ENCODE peak calls at places on chromosomes 1 and 21, in four cellular contexts. One of them, this sample, is unnamed.

GRCh38 chr1:41305576-41306365 is 55.5 kb upstream of the FOXO6 start:
- DNase-seq in A549: no peak
- DNase-seq in HepG2: no peak
- DNase-seq in K562: no peak
- DNase-seq in this sample: no peak

GRCh38 chr1:176605151-176605550 is 142.2 kb downstream of the PAPPA2 start:
- DNase-seq in A549: no peak
- DNase-seq in HepG2: no peak
- DNase-seq in K562: no peak
- DNase-seq in this sample: no peak

GRCh38 chr1:225953315-225953714 is 12.3 kb upstream of the LEFTY2 start:
- DNase-seq in A549: no peak
- DNase-seq in HepG2: no peak
- DNase-seq in K562: no peak
- DNase-seq in this sample: no peak

GRCh38 chr1:18578271-18578670 is 52.4 kb upstream of the PAX7 start:
- DNase-seq in A549: no peak
- DNase-seq in HepG2: no peak
- DNase-seq in K562: no peak
- DNase-seq in this sample: no peak

GRCh38 chr1:230120949-230121381 is 53.9 kb downstream of the GALNT2 start:
- DNase-seq in A549: peak
- DNase-seq in HepG2: peak
- DNase-seq in K562: peak
- DNase-seq in this sample: no peak

GRCh38 chr1:241396747-241397691 is 40.0 kb upstream of the RGS7 start:
- DNase-seq in A549: no peak
- DNase-seq in HepG2: no peak
- DNase-seq in K562: no peak
- DNase-seq in this sample: no peak

GRCh38 chr1:117146570-117147340 is 25.2 kb upstream of the TRIM45 start:
- DNase-seq in A549: peak
- DNase-seq in HepG2: no peak
- DNase-seq in K562: no peak
- DNase-seq in this sample: no peak

GRCh38 chr21:32329331-32329730 is 30.7 kb downstream of the MRAP start:
- DNase-seq in A549: no peak
- DNase-seq in HepG2: no peak
- DNase-seq in K562: no peak
- DNase-seq in this sample: no peak

GRCh38 chr1:67766117-67766978 is 66.9 kb downstream of the GNG12 start:
- DNase-seq in A549: no peak
- DNase-seq in HepG2: no peak
- DNase-seq in K562: peak
- DNase-seq in this sample: no peak

GRCh38 chr1:234532511-234532922 is 53.5 kb upstream of the TARBP1 start:
- DNase-seq in A549: no peak
- DNase-seq in HepG2: no peak
- DNase-seq in K562: no peak
- DNase-seq in this sample: no peak

GRCh38 chr1:64304744-64305143 is 101.3 kb downstream of the UBE2U start:
- DNase-seq in A549: no peak
- DNase-seq in HepG2: no peak
- DNase-seq in K562: no peak
- DNase-seq in this sample: no peak

GRCh38 chr1:64550505-64550904 is 80.6 kb downstream of the CACHD1 start:
- DNase-seq in A549: no peak
- DNase-seq in HepG2: no peak
- DNase-seq in K562: no peak
- DNase-seq in this sample: no peak

GRCh38 chr1:39620659-39621165 is 18.7 kb downstream of the HEYL start:
- DNase-seq in A549: no peak
- DNase-seq in HepG2: no peak
- DNase-seq in K562: no peak
- DNase-seq in this sample: no peak

GRCh38 chr1:26284597-26285351 is 4.9 kb downstream of the SH3BGRL3 start:
- DNase-seq in A549: peak
- DNase-seq in HepG2: peak
- DNase-seq in K562: peak
- DNase-seq in this sample: no peak

GRCh38 chr1:101295212-101295611 is 58.4 kb downstream of the S1PR1 start:
- DNase-seq in A549: no peak
- DNase-seq in HepG2: no peak
- DNase-seq in K562: no peak
- DNase-seq in this sample: no peak
- TF ChIP-seq CEBPB in A549: no peak
- TF ChIP-seq CEBPB in HepG2: no peak
- TF ChIP-seq CEBPB in K562: no peak
- TF ChIP-seq CEBPB in this sample: no peak

GRCh38 chr1:111695801-111696200 is 43.4 kb downstream of the INKA2 start:
- DNase-seq in A549: no peak
- DNase-seq in HepG2: no peak
- DNase-seq in K562: no peak
- DNase-seq in this sample: no peak

DNA sequence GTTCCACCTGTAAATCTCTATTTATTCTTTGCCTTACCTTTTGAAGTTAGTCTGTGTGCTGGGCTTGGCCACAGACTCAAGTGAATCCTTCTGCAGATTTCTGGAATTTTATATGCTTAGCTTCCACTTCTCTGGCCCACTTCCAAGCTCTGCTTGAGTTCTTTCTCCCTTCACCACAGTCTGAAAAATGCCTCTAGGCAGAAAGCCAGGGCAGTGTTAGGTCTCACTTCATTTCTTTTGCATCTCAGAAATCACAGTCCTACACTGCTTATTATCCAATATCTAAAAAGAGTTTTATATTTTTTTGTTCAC is 48.9 kb downstream of the INKA2 start:
- DNase-seq in A549: no peak
- DNase-seq in HepG2: no peak
- DNase-seq in K562: no peak
- DNase-seq in this sample: no peak
- TF ChIP-seq ESRRA in A549: no peak
- TF ChIP-seq ESRRA in HepG2: no peak
- TF ChIP-seq ESRRA in K562: no peak
- TF ChIP-seq ESRRA in this sample: no peak

GRCh38 chr1:59236949-59237545 is 59.8 kb upstream of the FGGY start:
- DNase-seq in A549: no peak
- DNase-seq in HepG2: no peak
- DNase-seq in K562: no peak
- DNase-seq in this sample: no peak

GRCh38 chr1:59237905-59238304 is 59.0 kb upstream of the FGGY start:
- DNase-seq in A549: no peak
- DNase-seq in HepG2: no peak
- DNase-seq in K562: no peak
- DNase-seq in this sample: no peak

GRCh38 chr1:59241909-59242308 is 55.0 kb upstream of the FGGY start:
- DNase-seq in A549: no peak
- DNase-seq in HepG2: no peak
- DNase-seq in K562: no peak
- DNase-seq in this sample: no peak

GRCh38 chr1:59238535-59238934 is 58.4 kb upstream of the FGGY start:
- DNase-seq in A549: no peak
- DNase-seq in HepG2: no peak
- DNase-seq in K562: no peak
- DNase-seq in this sample: no peak

GRCh38 chr1:59238993-59239392 is 57.9 kb upstream of the FGGY start:
- DNase-seq in A549: no peak
- DNase-seq in HepG2: no peak
- DNase-seq in K562: no peak
- DNase-seq in this sample: no peak
- TF ChIP-seq CEBPB in A549: no peak
- TF ChIP-seq CEBPB in HepG2: no peak
- TF ChIP-seq CEBPB in K562: no peak
- TF ChIP-seq CEBPB in this sample: no peak

GRCh38 chr1:169062152-169062551 is 44.3 kb upstream of the ATP1B1 start:
- DNase-seq in A549: no peak
- DNase-seq in HepG2: no peak
- DNase-seq in K562: no peak
- DNase-seq in this sample: no peak
- TF ChIP-seq ESRRA in A549: no peak
- TF ChIP-seq ESRRA in HepG2: no peak
- TF ChIP-seq ESRRA in K562: no peak
- TF ChIP-seq ESRRA in this sample: no peak

GRCh38 chr1:188420177-188420576 is 1591.4 kb downstream of the PLA2G4A start:
- DNase-seq in A549: no peak
- DNase-seq in HepG2: no peak
- DNase-seq in K562: no peak
- DNase-seq in this sample: no peak
- TF ChIP-seq CEBPB in A549: no peak
- TF ChIP-seq CEBPB in HepG2: no peak
- TF ChIP-seq CEBPB in K562: no peak
- TF ChIP-seq CEBPB in this sample: no peak

GRCh38 chr1:43867946-43868740 is 65.5 kb upstream of the ARTN start:
- DNase-seq in A549: no peak
- DNase-seq in HepG2: no peak
- DNase-seq in K562: no peak
- DNase-seq in this sample: no peak
- TF ChIP-seq ESRRA in A549: no peak
- TF ChIP-seq ESRRA in HepG2: no peak
- TF ChIP-seq ESRRA in K562: no peak
- TF ChIP-seq ESRRA in this sample: no peak

GRCh38 chr1:27522860-27523665 is 33.1 kb upstream of the WASF2 start:
- DNase-seq in A549: no peak
- DNase-seq in HepG2: peak
- DNase-seq in K562: peak
- DNase-seq in this sample: no peak

GRCh38 chr1:27521336-27522147 is 31.6 kb upstream of the WASF2 start:
- DNase-seq in A549: no peak
- DNase-seq in HepG2: no peak
- DNase-seq in K562: no peak
- DNase-seq in this sample: no peak

GRCh38 chr1:27523666-27524020 is 33.7 kb upstream of the WASF2 start:
- DNase-seq in A549: no peak
- DNase-seq in HepG2: no peak
- DNase-seq in K562: no peak
- DNase-seq in this sample: no peak

GRCh38 chr1:27520651-27521050 is 30.7 kb upstream of the WASF2 start:
- DNase-seq in A549: no peak
- DNase-seq in HepG2: peak
- DNase-seq in K562: no peak
- DNase-seq in this sample: no peak

DNA sequence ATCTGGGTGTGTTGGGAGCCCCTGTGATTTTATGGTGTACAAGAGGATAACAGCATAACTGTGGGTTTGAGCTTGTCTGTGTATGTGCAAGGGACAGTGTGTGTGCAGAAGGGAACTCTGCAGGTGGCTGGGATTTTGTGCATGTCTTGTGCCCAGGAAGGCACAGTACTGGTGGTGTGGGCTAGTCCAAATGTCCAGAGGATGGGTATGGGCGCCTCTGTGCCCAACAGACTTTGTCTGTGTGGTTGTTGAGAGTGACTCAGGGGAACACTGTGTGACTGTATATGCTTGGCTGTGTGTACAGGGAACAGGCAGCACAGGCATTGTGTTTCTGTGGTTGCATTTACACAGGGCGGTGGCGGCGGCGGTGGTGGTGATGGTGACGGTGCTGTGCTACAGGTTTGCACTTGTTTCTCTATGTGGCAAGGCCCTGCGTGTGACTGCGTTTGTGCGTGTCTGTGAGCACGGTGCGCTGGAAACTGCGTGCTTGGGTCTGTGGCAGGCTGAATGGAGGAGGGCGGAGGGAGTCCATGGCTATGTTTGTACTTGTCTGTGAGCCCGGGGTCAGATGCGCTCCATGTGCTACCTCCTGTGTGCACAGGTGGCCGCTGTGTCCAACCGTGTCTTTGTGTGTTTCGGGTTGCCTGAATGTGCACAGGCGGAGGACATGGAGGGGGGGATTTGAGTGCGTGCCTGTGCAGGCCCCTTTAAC is 32.3 kb upstream of the WASF2 start:
- DNase-seq in A549: no peak
- DNase-seq in HepG2: peak
- DNase-seq in K562: no peak
- DNase-seq in this sample: no peak
- TF ChIP-seq CEBPB in A549: no peak
- TF ChIP-seq CEBPB in HepG2: no peak
- TF ChIP-seq CEBPB in K562: no peak
- TF ChIP-seq CEBPB in this sample: no peak

This sample was measured in GM12878.